ENCODE peak calls at places on chromosomes 3 and 15, in six cellular contexts. F is GM23338, H is tibial nerve, W is psoas muscle, M is cardiac muscle cell, Z is esophagus squamous epithelium. X is an unnamed sample. For H3K36me3, the result is how much of the 10 kb centered on the place peaks cover.

GRCh38 chr15:66763186-66764066 is 61.4 kb downstream of the SMAD6 start:
- DNase-seq in F (no peak), H (peak), W (peak), M (peak), Z (no peak), X (no peak)

GRCh38 chr3:157128771-157129671 is 30.9 kb downstream of the CCNL1 start:
- DNase-seq in F (peak), H (no peak), W (peak), M (peak), Z (no peak), X (no peak)

GRCh38 chr3:146313411-146314111 is 62.7 kb upstream of the PLSCR4 start:
- DNase-seq in F (no peak), H (no peak), W (no peak), M (peak), Z (no peak), X (peak)

GRCh38 chr15:49991587-49991986 is 127.4 kb downstream of the ATP8B4 start:
- DNase-seq in F (no peak), H (no peak), W (no peak), M (no peak), Z (no peak), X (no peak)

GRCh38 chr15:96678386-96678785 is 347.9 kb downstream of the NR2F2 start:
- DNase-seq in F (no peak), H (no peak), W (no peak), M (no peak), Z (no peak), X (no peak)

GRCh38 chr3:146160964-146161724 is at the start of gene PLOD2:
- DNase-seq in F (peak), H (peak), W (peak), M (peak), Z (no peak), X (no peak)

GRCh38 chr3:148697311-148698189 is at the start of gene AGTR1:
- DNase-seq in F (peak), H (peak), W (peak), M (peak), Z (no peak), X (no peak)

GRCh38 chr3:123446610-123447109 is 2.2 kb downstream of the ADCY5 start:
- DNase-seq in F (no peak), H (no peak), W (no peak), M (no peak), Z (no peak), X (no peak)

GRCh38 chr15:90191795-90192494 is 9.2 kb upstream of the SEMA4B start:
- DNase-seq in F (no peak), H (peak), W (peak), M (peak), Z (peak), X (peak)

GRCh38 chr15:48636511-48636910 is 9.0 kb downstream of the FBN1 start:
- DNase-seq in F (no peak), H (no peak), W (no peak), M (no peak), Z (no peak), X (no peak)

GRCh38 chr3:2354702-2355101 is 256.0 kb downstream of the CNTN4 start:
- DNase-seq in F (peak), H (peak), W (no peak), M (peak), Z (no peak), X (peak)

GRCh38 chr15:80339601-80340000 is 64.6 kb upstream of the ARNT2 start:
- DNase-seq in F (no peak), H (no peak), W (no peak), M (no peak), Z (no peak), X (no peak)

GRCh38 chr3:53833053-53833645 is 13.1 kb downstream of the CHDH start:
- DNase-seq in F (no peak), H (no peak), W (no peak), M (no peak), Z (no peak), X (no peak)

GRCh38 chr3:194111336-194111735 is 24.6 kb upstream of the HES1 start:
- DNase-seq in F (no peak), H (no peak), W (no peak), M (no peak), Z (no peak), X (no peak)

GRCh38 chr15:90231028-90232017 is 2.4 kb downstream of the CIB1 start:
- DNase-seq in F (no peak), H (no peak), W (no peak), M (no peak), Z (peak), X (no peak)

GRCh38 chr3:67291287-67292252 is 293.5 kb downstream of the KBTBD8 start:
- DNase-seq in F (no peak), H (no peak), W (no peak), M (no peak), Z (no peak), X (no peak)

GRCh38 chr15:60917469-60918130 is 311.5 kb downstream of the RORA start:
- DNase-seq in F (no peak), H (peak), W (peak), M (peak), Z (no peak), X (no peak)

GRCh38 chr15:66644000-66644787 is 57.8 kb upstream of the SMAD6 start:
- DNase-seq in F (no peak), H (no peak), W (no peak), M (peak), Z (no peak), X (no peak)

GRCh38 chr3:197222816-197223419 is 75.5 kb downstream of the DLG1 start:
- DNase-seq in F (no peak), H (no peak), W (no peak), M (no peak), Z (no peak), X (no peak)

GRCh38 chr3:114318295-114318694 is 24.5 kb downstream of the TIGIT start:
- DNase-seq in F (no peak), H (no peak), W (no peak), M (no peak), Z (no peak), X (no peak)

GRCh38 chr3:49882182-49882581 is 12.5 kb upstream of the CAMKV start:
- DNase-seq in F (no peak), H (no peak), W (peak), M (no peak), Z (no peak), X (no peak)

GRCh38 chr3:128576290-128576689 is 74.3 kb downstream of the RPN1 start:
- DNase-seq in F (no peak), H (no peak), W (no peak), M (no peak), Z (no peak), X (no peak)

GRCh38 chr15:99401971-99402732 is 150.9 kb downstream of the LRRC28 start:
- DNase-seq in F (no peak), H (no peak), W (no peak), M (peak), Z (no peak), X (no peak)

GRCh38 chr3:134374791-134375541 is 719 bp upstream of the AMOTL2 start:
- DNase-seq in F (peak), H (no peak), W (peak), M (no peak), Z (no peak), X (no peak)

GRCh38 chr15:39947401-39948197 is 13.7 kb downstream of the EIF2AK4 start:
- DNase-seq in F (no peak), H (no peak), W (no peak), M (no peak), Z (no peak), X (no peak)

GRCh38 chr3:45524605-45525004 is 69.9 kb upstream of the LIMD1 start:
- DNase-seq in F (no peak), H (no peak), W (no peak), M (no peak), Z (no peak), X (no peak)

GRCh38 chr3:138935864-138936762 is 10.8 kb downstream of the FOXL2 start:
- DNase-seq in F (peak), H (peak), W (peak), M (peak), Z (no peak), X (no peak)

GRCh38 chr15:68307131-68307928 is 29.8 kb downstream of the FEM1B start:
- DNase-seq in F (no peak), H (no peak), W (no peak), M (no peak), Z (no peak), X (no peak)

GRCh38 chr3:174423936-174424335 is 435.2 kb upstream of the NAALADL2 start:
- DNase-seq in F (no peak), H (no peak), W (no peak), M (no peak), Z (no peak), X (no peak)

GRCh38 chr3:146164951-146165350 is 4.0 kb upstream of the PLOD2 start:
- DNase-seq in F (no peak), H (no peak), W (no peak), M (no peak), Z (no peak), X (no peak)

GRCh38 chr15:66800584-66801235 is 98.7 kb downstream of the SMAD6 start:
- DNase-seq in F (no peak), H (no peak), W (no peak), M (no peak), Z (no peak), X (no peak)

GRCh38 chr3:55408193-55408826 is 78.8 kb downstream of the WNT5A start:
- DNase-seq in F (no peak), H (no peak), W (no peak), M (no peak), Z (no peak), X (no peak)

GRCh38 chr15:52137432-52138357 is 25.1 kb upstream of the BCL2L10 start:
- DNase-seq in F (no peak), H (no peak), W (no peak), M (no peak), Z (no peak), X (no peak)

GRCh38 chr3:100175637-100176250 is 61.4 kb upstream of the FILIP1L start:
- DNase-seq in F (no peak), H (no peak), W (no peak), M (no peak), Z (no peak), X (no peak)

GRCh38 chr3:15708882-15709677 is 88.7 kb downstream of the ANKRD28 start:
- DNase-seq in F (no peak), H (no peak), W (no peak), M (peak), Z (no peak), X (no peak)

DNA sequence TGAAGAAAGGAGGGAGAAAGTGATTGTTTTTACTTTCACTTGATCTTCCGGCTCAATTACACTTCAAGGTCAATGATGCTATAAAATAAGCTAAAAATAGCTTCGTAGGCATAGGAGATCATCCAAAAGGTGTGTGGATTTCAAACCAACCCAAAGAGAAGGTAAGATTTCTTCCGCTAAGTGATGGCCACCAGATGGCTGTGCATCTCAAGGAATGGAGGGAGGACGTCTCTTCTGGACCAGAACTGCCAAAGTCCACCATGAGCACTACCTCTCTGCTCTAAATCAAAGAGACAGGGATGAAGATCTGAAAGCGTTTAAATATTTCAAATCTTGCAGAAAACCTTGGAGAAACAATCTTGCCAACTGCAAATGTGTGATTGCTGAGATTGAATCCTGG is 199.1 kb upstream of the ZPLD1 start:
- DNase-seq in F (peak), H (no peak), W (no peak), M (peak), Z (no peak), X (no peak)
- TF ChIP-seq CTCF in F (peak), H (no peak), W (no peak), M (peak), Z (no peak), X (peak)

GRCh38 chr3:23808525-23808924 is 2.8 kb downstream of the UBE2E1 start:
- DNase-seq in F (no peak), H (no peak), W (no peak), M (no peak), Z (no peak), X (no peak)
- H3K4me3 ChIP-seq in F (peak), H (no peak), W (peak), M (peak), Z (no peak), X (no peak)

DNA sequence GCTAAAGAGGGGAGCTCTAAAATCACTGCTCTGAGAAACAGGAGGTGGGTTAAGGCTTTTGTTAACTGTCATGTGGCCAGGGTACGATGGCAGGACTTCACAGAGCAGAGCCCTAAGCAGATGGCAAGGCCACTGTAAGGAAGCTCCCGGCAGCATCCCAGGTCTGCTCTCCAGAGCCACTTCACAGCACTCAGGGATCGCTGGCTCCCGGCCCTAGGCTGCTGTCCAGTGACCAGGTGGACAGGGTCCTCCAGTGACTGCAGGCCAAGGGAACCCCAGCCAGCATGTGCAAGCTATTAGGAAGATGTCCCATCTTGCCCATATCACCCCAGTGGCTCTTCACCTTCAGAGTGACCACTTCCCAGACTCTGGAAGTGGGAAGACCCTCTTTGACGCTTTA is 10.4 kb downstream of the TMEM41A start:
- DNase-seq in F (no peak), H (no peak), W (no peak), M (no peak), Z (no peak), X (no peak)
- H3K36me3 ChIP-seq in F (under half), H (under half), W (under half), M (under half), Z (under half), X (under half)

DNA sequence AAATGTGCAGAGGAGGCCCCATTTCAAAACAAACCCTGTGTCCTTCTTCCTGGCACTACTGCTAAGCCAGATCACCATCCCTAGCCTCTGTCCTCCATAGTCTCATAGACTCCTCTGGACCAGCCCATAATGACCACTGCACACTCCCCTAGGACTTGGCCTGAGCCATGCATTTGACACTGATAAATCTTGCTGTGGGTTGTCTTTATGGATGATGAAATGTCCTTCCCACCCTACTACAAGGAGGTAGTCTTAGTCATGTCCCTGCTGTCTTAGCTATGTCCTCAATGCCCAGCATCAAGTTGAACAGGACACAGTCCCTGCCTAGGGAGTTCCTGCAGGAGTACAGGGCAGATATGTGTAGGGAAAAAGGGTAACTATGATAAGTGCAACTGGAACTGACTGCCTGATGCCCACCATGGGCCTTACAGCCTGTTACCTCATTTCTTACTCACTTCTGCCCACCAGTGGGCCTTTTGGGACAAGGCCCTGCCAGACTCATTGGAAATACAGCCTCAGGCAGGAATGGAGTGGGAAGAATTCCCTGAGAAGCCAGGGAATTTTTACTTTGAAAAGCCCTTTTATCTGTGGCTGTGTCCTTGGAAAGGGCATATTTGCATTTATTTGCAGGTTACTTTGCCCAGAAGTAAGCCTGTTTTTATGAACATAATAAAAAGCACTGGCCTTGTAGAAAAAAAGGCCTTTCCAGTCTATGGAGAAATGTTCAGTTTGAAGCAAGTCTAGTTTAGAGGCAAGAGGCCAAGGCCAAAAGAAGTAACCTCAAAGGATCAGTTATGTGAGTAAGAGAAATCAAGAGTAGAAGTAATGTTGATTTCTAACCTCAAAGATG is 199.6 kb upstream of the EIF1B start:
- DNase-seq in F (peak), H (no peak), W (no peak), M (peak), Z (no peak), X (no peak)
- TF ChIP-seq CTCF in F (peak), H (peak), W (no peak), M (peak), Z (no peak), X (peak)

GRCh38 chr3:112115806-112116383 is 17.2 kb downstream of the GCSAM start:
- DNase-seq in F (no peak), H (no peak), W (no peak), M (no peak), Z (no peak), X (no peak)

GRCh38 chr3:112115161-112115739 is 17.8 kb downstream of the GCSAM start:
- DNase-seq in F (no peak), H (no peak), W (no peak), M (no peak), Z (no peak), X (no peak)

GRCh38 chr3:112116777-112117186 is 16.3 kb downstream of the GCSAM start:
- DNase-seq in F (no peak), H (no peak), W (no peak), M (no peak), Z (no peak), X (no peak)

GRCh38 chr3:112117826-112118571 is 15.0 kb downstream of the GCSAM start:
- DNase-seq in F (peak), H (no peak), W (no peak), M (no peak), Z (no peak), X (no peak)

DNA sequence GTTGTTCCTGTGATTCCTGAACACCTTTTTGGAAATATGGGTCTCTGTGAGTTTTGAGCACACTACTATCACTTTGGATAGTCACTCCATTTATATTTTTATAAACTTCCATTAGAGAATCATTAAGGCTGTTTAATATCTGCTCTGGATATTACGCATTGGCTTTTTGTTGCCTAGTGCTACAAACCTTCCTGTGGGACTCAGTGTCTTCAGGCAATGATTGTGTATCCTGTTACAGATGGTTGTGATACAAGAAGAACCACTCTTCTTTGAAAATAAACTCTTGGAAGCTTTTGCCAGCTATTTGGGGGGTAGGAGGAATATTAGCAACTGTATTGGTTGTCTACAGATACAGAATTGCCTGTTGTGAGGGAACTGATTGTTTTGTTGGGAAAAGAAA is 15.6 kb downstream of the GCSAM start:
- DNase-seq in F (no peak), H (no peak), W (no peak), M (no peak), Z (no peak), X (no peak)
- H3K4me3 ChIP-seq in F (no peak), H (no peak), W (no peak), M (no peak), Z (no peak), X (no peak)

GRCh38 chr3:10285307-10285706 is 7.4 kb downstream of the GHRL start:
- DNase-seq in F (no peak), H (no peak), W (no peak), M (no peak), Z (no peak), X (no peak)
- H3K36me3 ChIP-seq in F (under half), H (under half), W (under half), M (under half), Z (under half), X (under half)

GRCh38 chr3:47370887-47371697 is 9.7 kb upstream of the PTPN23 start:
- DNase-seq in F (peak), H (no peak), W (no peak), M (peak), Z (no peak), X (no peak)
- TF ChIP-seq CTCF in F (peak), H (peak), W (peak), M (peak), Z (no peak), X (peak)

DNA sequence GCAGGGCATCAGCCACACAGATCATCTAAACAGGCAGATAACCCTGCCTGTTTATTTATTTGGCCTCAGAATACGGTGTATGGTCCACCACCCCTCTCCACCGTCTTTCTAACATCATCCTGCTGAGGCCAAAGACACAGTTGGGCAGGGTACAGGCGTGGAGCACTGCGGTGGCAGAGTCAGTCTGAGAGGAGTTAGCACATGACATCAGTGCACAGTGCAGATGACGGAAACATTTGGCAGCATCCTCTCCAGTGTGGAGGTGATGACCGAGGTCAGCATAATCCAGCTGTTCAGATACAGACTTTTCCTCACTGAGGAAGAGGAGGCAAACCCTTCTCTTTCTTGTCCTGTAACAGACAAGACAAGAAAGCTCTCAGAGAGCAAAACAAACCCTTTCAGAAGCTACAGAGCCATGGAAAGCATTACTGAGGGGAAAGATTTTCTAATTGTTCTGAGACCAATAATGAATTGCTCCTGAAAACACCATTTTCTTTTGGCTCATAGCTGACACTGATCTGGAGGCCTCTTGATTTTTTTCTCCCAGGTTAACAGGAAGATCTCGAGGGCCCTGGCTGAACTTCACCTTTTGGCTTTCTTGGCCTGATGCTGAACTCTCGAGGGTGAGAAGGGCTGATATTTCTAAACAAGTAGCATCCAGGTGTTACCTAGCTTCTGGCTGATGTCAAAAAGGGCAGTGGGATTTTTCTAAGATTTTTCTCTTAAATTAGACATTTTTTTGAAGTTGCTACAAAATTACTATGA is 20.1 kb upstream of the NFKBIZ start:
- DNase-seq in F (no peak), H (peak), W (peak), M (peak), Z (no peak), X (no peak)
- H3K4me3 ChIP-seq in F (no peak), H (no peak), W (peak), M (peak), Z (peak), X (peak)